ENCODE peak calls at places on chromosomes 11 and 22, in four cellular contexts. N, I, P and F are unnamed samples.

GRCh38 chr22:33114570-33114969 is 56.4 kb upstream of the SYN3 start:
- DNase-seq in N (no peak), I (no peak), P (no peak), F (no peak)

GRCh38 chr11:118046051-118046963 is 30.6 kb upstream of the TMPRSS4 start:
- DNase-seq in N (no peak), I (peak), P (no peak), F (no peak)

GRCh38 chr11:118918128-118918685 is 7.5 kb downstream of the BCL9L start:
- DNase-seq in N (peak), I (no peak), P (peak), F (peak)

GRCh38 chr22:36541831-36542391 is 12.9 kb upstream of the EIF3D start:
- DNase-seq in N (no peak), I (no peak), P (no peak), F (no peak)

GRCh38 chr11:119026970-119027369 is 3.7 kb downstream of the SLC37A4 start:
- DNase-seq in N (peak), I (no peak), P (no peak), F (no peak)

GRCh38 chr22:35253946-35254345 is 3.3 kb upstream of the HMGXB4 start:
- DNase-seq in N (no peak), I (no peak), P (no peak), F (no peak)

GRCh38 chr11:62324738-62325556 is 12.3 kb upstream of the ASRGL1 start:
- DNase-seq in N (peak), I (no peak), P (peak), F (peak)

GRCh38 chr11:21635359-21635758 is 557.5 kb upstream of the ANO5 start:
- DNase-seq in N (no peak), I (no peak), P (no peak), F (no peak)

GRCh38 chr22:20956258-20957117 is 10.6 kb upstream of the AIFM3 start:
- DNase-seq in N (peak), I (no peak), P (no peak), F (no peak)

GRCh38 chr11:20088368-20089260 is 71.7 kb downstream of the DBX1 start:
- DNase-seq in N (no peak), I (no peak), P (no peak), F (no peak)

GRCh38 chr11:66680966-66681645 is 3.4 kb upstream of the RBM4B start:
- DNase-seq in N (no peak), I (no peak), P (no peak), F (no peak)

GRCh38 chr22:46081831-46082210 is 68.5 kb upstream of the PPARA start:
- DNase-seq in N (no peak), I (no peak), P (no peak), F (no peak)

GRCh38 chr22:49328076-49328475 is 499.6 kb downstream of the BRD1 start:
- DNase-seq in N (no peak), I (no peak), P (no peak), F (no peak)

GRCh38 chr11:44179173-44179572 is 83.7 kb downstream of the EXT2 start:
- DNase-seq in N (no peak), I (no peak), P (no peak), F (no peak)

GRCh38 chr11:112967082-112967481 is 5.9 kb downstream of the NCAM1 start:
- DNase-seq in N (no peak), I (no peak), P (no peak), F (no peak)

GRCh38 chr22:46854125-46854870 is 91.8 kb downstream of the TBC1D22A start:
- DNase-seq in N (no peak), I (no peak), P (peak), F (no peak)

GRCh38 chr11:59960502-59961381 is 3.1 kb upstream of the OOSP4A start:
- DNase-seq in N (no peak), I (no peak), P (peak), F (no peak)

GRCh38 chr22:23071163-23072034 is 1.1 kb downstream of the GNAZ start:
- DNase-seq in N (no peak), I (no peak), P (no peak), F (no peak)

GRCh38 chr11:927871-928270 is 2.2 kb downstream of the AP2A2 start:
- DNase-seq in N (no peak), I (no peak), P (no peak), F (no peak)

GRCh38 chr11:120386318-120386717 is 50.1 kb downstream of the ARHGEF12 start:
- DNase-seq in N (no peak), I (no peak), P (no peak), F (no peak)

GRCh38 chr11:1351278-1351937 is 38.3 kb upstream of the BRSK2 start:
- DNase-seq in N (peak), I (no peak), P (peak), F (peak)

GRCh38 chr11:115202061-115202460 is 302.2 kb downstream of the CADM1 start:
- DNase-seq in N (no peak), I (no peak), P (no peak), F (no peak)

GRCh38 chr11:69126286-69126685 is 29.4 kb upstream of the SMIM38 start:
- DNase-seq in N (no peak), I (no peak), P (no peak), F (no peak)

GRCh38 chr22:36823177-36823839 is 6.5 kb upstream of the PVALB start:
- DNase-seq in N (no peak), I (no peak), P (no peak), F (no peak)

GRCh38 chr11:131688056-131688693 is 317.8 kb downstream of the NTM start:
- DNase-seq in N (peak), I (no peak), P (peak), F (peak)

GRCh38 chr11:110777765-110778164 is 65.5 kb upstream of the ARHGAP20 start:
- DNase-seq in N (no peak), I (peak), P (no peak), F (no peak)

GRCh38 chr11:727859-728748 is 19.2 kb upstream of the TALDO1 start:
- DNase-seq in N (peak), I (no peak), P (peak), F (peak)

GRCh38 chr22:45970709-45971388 is 6.1 kb downstream of the WNT7B start:
- DNase-seq in N (no peak), I (no peak), P (no peak), F (no peak)

GRCh38 chr22:23509571-23510302 is 70.4 kb downstream of the IGLL1 start:
- DNase-seq in N (no peak), I (no peak), P (no peak), F (no peak)

GRCh38 chr22:46672731-46673130 is 52.5 kb downstream of the GRAMD4 start:
- DNase-seq in N (no peak), I (no peak), P (no peak), F (no peak)

GRCh38 chr11:65538232-65538914 is 13.5 kb downstream of the SCYL1 start:
- DNase-seq in N (no peak), I (no peak), P (no peak), F (no peak)

GRCh38 chr22:23265389-23265700 is 85.0 kb downstream of the BCR start:
- DNase-seq in N (no peak), I (no peak), P (no peak), F (no peak)

GRCh38 chr11:992577-992976 is 43.9 kb downstream of the MUC6 start:
- DNase-seq in N (no peak), I (no peak), P (no peak), F (no peak)

GRCh38 chr11:113881856-113882255 is 6.5 kb upstream of the USP28 start:
- DNase-seq in N (no peak), I (no peak), P (peak), F (no peak)

GRCh38 chr11:123822022-123822421 is 15.9 kb upstream of the OR6M1 start:
- DNase-seq in N (no peak), I (no peak), P (no peak), F (no peak)

GRCh38 chr22:43955040-43955882 is at the start of gene SAMM50:
- DNase-seq in N (peak), I (peak), P (peak), F (peak)
- TF ChIP-seq TARDBP in N (peak), I (no peak), P (no peak), F (no peak)

DNA sequence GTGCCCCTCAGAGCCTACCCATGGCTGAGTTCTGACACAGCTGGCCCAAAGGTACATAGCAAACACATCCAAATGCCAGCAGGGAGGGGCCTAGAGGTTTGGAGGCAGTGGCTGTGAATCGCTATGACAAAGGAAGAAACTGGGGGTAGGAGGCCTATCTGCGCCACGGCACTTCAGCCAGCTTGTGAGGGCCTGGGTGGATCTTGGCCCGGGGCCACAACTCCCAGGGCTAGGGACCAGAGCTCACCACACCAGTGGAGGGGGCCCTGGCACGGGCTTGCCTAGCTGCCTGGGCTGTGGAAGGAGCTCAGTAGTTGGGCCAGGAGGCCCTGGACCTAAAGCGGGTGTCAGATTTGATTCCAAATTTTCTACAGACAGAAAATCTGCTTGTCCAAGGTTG is 9.4 kb upstream of the NAP1L4 start:
- DNase-seq in N (no peak), I (no peak), P (no peak), F (no peak)
- TF ChIP-seq TARDBP in N (no peak), I (no peak), P (no peak), F (no peak)

GRCh38 chr22:27991586-27992293 is 72.7 kb upstream of the PITPNB start:
- DNase-seq in N (no peak), I (no peak), P (no peak), F (no peak)
- TF ChIP-seq TARDBP in N (no peak), I (no peak), P (no peak), F (no peak)

DNA sequence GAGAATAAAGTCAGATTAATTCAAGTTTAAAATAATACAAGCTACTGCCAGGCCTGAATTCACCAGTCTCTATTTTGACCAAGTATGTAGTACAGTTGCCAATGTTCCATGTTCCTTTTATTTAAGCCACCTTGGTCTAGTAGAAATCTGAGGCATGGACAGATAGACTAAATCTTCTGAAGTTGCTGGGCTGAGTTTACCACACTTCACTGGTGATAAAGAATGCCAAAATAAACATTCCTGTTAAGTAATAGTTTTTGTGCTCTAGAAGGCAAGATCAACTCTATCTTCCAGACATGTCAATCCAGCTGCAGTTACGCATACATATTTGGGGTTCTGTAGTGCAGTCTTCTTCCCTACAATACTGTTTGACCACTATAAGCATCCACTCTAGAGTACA is 83.9 kb upstream of the C11orf87 start:
- DNase-seq in N (no peak), I (no peak), P (no peak), F (no peak)
- TF ChIP-seq TARDBP in N (no peak), I (no peak), P (no peak), F (no peak)

GRCh38 chr11:6735306-6735705 is 36.5 kb downstream of the OR2AG2 start:
- DNase-seq in N (no peak), I (no peak), P (no peak), F (no peak)
- TF ChIP-seq TARDBP in N (no peak), I (no peak), P (no peak), F (no peak)

GRCh38 chr22:26547426-26547825 is 35.2 kb upstream of the TFIP11 start:
- DNase-seq in N (no peak), I (no peak), P (no peak), F (no peak)
- TF ChIP-seq TARDBP in N (no peak), I (no peak), P (no peak), F (no peak)

GRCh38 chr22:31825513-31825912 is 71.7 kb downstream of the DEPDC5 start:
- DNase-seq in N (no peak), I (no peak), P (no peak), F (no peak)
- TF ChIP-seq TARDBP in N (no peak), I (no peak), P (no peak), F (no peak)